ENCODE peak calls at places on chromosomes 6 and 20, in five cellular contexts. O, K, Q, J and T are unnamed samples.

GRCh38 chr6:109360791-109361190 is 21.5 kb downstream of the CD164 start:
- DNase-seq in J (no peak), Q (no peak), O (no peak), K (no peak), T (no peak)

GRCh38 chr20:60764328-60764727 is 487.7 kb upstream of the CDH4 start:
- DNase-seq in J (no peak), O (no peak), K (no peak), Q (no peak), T (no peak)

GRCh38 chr6:53737746-53738145 is 57.1 kb upstream of the LRRC1 start:
- DNase-seq in Q (no peak), J (no peak), K (no peak), O (no peak), T (no peak)

GRCh38 chr6:20644667-20645370 is 110.6 kb downstream of the CDKAL1 start:
- DNase-seq in O (no peak), K (no peak), Q (no peak), J (no peak), T (no peak)

GRCh38 chr6:21856096-21856825 is 262.7 kb downstream of the SOX4 start:
- DNase-seq in J (no peak), Q (no peak), O (no peak), K (no peak), T (no peak)

GRCh38 chr6:136669299-136669699 is 119.1 kb upstream of the MAP7 start:
- DNase-seq in K (peak), J (no peak), Q (no peak), O (no peak), T (no peak)

GRCh38 chr20:63134201-63134612 is 81.7 kb downstream of the YTHDF1 start:
- DNase-seq in O (no peak), J (no peak), Q (peak), K (no peak), T (no peak)

GRCh38 chr6:108563292-108563691 is 2.6 kb downstream of the FOXO3 start:
- DNase-seq in Q (no peak), O (no peak), J (no peak), K (no peak), T (no peak)

GRCh38 chr20:13915244-13915643 is 75.2 kb downstream of the SEL1L2 start:
- DNase-seq in Q (no peak), K (no peak), O (no peak), J (no peak), T (no peak)

GRCh38 chr20:3071266-3071609 is 182 bp upstream of the OXT start:
- DNase-seq in J (no peak), O (no peak), K (no peak), Q (no peak), T (no peak)

GRCh38 chr6:158461954-158462353 is 97.9 kb upstream of the TMEM181 start:
- DNase-seq in J (no peak), Q (no peak), K (no peak), O (no peak), T (no peak)

GRCh38 chr6:75210885-75211739 is 5.3 kb upstream of the COL12A1 start:
- DNase-seq in Q (no peak), O (no peak), K (peak), J (no peak), T (no peak)

GRCh38 chr20:61959301-61959700 is 106.4 kb downstream of the TAF4 start:
- DNase-seq in Q (no peak), K (no peak), O (no peak), J (no peak), T (no peak)